ENCODE peak calls at places on chromosomes 16 and 17, in four cellular contexts. P is astrocyte of the cerebellum, R is left ventricle myocardium inferior, K is activated B cell treated with CpG ODN at 0.5 μM for 24 hours. V is an unnamed sample.

GRCh38 chr16:61957075-61957474 is 79.2 kb downstream of the CDH8 start:
- DNase-seq in P (no peak), R (no peak), K (no peak), V (no peak)

GRCh38 chr16:4052801-4053662 is 63.2 kb downstream of the ADCY9 start:
- DNase-seq in P (no peak), R (peak), K (no peak), V (no peak)

GRCh38 chr16:71594000-71594646 is 17.2 kb upstream of the TAT start:
- DNase-seq in P (no peak), R (no peak), K (no peak), V (no peak)

GRCh38 chr16:73057369-73058210 is 9.7 kb upstream of the ZFHX3 start:
- DNase-seq in P (no peak), R (peak), K (peak), V (peak)

GRCh38 chr17:17921192-17922082 is 50.8 kb downstream of the TOM1L2 start:
- DNase-seq in P (peak), R (no peak), K (no peak), V (no peak)

GRCh38 chr17:27733771-27734170 is 66.6 kb downstream of the NOS2 start:
- DNase-seq in P (no peak), R (no peak), K (no peak), V (no peak)

GRCh38 chr17:17570798-17571716 is 20.5 kb downstream of the PEMT start:
- DNase-seq in P (no peak), R (peak), K (no peak), V (no peak)

GRCh38 chr17:15398736-15399331 is 57.4 kb upstream of the TEKT3 start:
- DNase-seq in P (no peak), R (no peak), K (no peak), V (no peak)

GRCh38 chr17:31593806-31594205 is 202.3 kb downstream of the RAB11FIP4 start:
- DNase-seq in P (no peak), R (peak), K (no peak), V (no peak)

GRCh38 chr16:68590201-68590994 is 51.3 kb downstream of the ZFP90 start:
- DNase-seq in P (peak), R (peak), K (peak), V (peak)

GRCh38 chr16:68596266-68596665 is 48.8 kb upstream of the CDH3 start:
- DNase-seq in P (no peak), R (no peak), K (no peak), V (no peak)

DNA sequence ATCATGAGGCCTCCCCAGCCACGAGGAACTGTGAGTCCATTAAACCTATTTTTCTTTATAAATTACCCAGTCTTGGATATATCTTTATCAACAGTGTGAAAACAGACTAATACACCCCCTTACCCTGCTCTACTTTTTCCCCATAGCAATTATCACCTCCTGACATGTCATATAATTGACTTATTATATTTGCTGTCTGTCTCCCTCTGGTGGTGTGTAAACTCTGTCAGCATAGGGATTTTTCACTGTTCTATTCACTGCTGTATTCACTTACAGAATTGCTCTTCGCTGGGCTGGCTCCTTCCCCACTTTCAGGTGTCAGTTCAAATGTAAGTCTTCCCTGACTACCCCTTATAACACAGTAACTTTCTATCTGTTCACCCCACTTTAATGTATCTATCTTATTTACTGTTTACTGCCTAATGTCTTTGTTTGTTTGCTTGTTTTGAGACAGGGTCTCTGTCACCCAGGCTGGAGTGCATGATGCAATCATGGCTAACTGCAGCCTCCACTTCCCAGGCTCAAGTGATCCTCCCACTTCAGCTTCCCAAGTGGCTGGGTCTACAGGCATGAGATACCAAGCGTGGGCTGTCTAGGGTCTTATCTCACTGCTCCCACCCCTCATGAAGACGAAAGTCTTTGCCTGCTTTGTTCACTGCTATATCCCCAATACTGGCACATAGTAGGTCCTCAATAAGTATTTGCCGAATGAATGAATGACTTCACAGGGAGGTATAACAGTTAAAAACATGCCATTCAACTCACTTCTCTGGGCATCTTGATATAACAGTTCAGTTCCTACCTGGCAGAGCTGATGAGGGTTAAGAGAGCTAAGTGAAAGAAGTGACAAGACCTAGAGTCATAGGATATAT is 52.4 kb upstream of the CDH3 start:
- DNase-seq in P (no peak), R (no peak), K (no peak), V (no peak)
- TF ChIP-seq CTCF in P (peak), R (peak), K (no peak), V (no peak)

GRCh38 chr16:85698459-85699223 is 9.9 kb upstream of the GINS2 start:
- DNase-seq in P (no peak), R (no peak), K (no peak), V (no peak)
- TF ChIP-seq CTCF in P (no peak), R (no peak), K (no peak), V (no peak)

DNA sequence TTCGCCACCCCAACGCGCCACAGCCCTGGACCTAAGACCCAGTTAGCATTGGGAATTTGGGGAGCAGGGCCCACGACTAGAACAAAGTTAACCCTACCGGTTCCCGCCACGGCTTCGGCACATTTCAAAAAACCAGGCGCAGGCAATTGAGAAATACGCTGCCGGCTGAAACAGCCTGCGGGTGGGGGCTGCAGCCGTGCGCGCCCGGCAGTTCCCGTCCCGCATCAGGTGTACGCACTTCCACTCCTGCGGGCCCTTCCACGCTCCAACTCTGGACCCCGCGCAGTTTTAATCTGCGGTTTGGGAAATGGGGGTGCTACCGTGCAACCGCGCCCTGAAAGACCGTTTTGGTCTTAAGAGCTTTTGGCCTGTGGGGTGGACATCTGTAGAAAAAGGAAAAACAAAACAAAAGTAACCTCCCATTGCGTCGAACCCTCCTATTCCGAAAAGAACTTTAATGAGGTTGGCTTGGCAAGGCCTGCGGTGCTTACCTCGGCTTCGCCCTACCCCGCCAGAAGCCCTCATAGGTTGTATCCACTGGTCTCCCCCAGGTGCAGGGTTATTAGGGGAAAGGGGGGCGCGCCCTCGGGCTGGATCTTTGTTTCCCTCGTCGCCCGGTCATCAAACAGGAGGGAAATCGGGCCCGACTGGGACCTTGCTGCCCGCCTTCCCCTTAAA is 7.1 kb downstream of the IRX5 start:
- DNase-seq in P (no peak), R (no peak), K (no peak), V (peak)
- TF ChIP-seq CTCF in P (no peak), R (no peak), K (no peak), V (no peak)

GRCh38 chr17:11292491-11292890 is 51.5 kb downstream of the SHISA6 start:
- DNase-seq in P (no peak), R (no peak), K (no peak), V (no peak)
- TF ChIP-seq CTCF in P (no peak), R (no peak), K (no peak), V (no peak)

GRCh38 chr17:81242421-81243332 is 3.6 kb downstream of the NDUFAF8 start:
- DNase-seq in P (no peak), R (no peak), K (no peak), V (no peak)

GRCh38 chr17:81239714-81240555 is 817 bp downstream of the NDUFAF8 start:
- DNase-seq in P (no peak), R (no peak), K (peak), V (no peak)

GRCh38 chr17:81243333-81243664 is 4.2 kb downstream of the NDUFAF8 start:
- DNase-seq in P (no peak), R (no peak), K (no peak), V (no peak)

GRCh38 chr17:81241203-81241602 is 2.1 kb downstream of the NDUFAF8 start:
- DNase-seq in P (no peak), R (no peak), K (no peak), V (no peak)

GRCh38 chr17:81241648-81242420 is 2.7 kb downstream of the NDUFAF8 start:
- DNase-seq in P (no peak), R (no peak), K (peak), V (peak)
- TF ChIP-seq CTCF in P (peak), R (peak), K (peak), V (peak)

GRCh38 chr17:36703860-36704266 is 102.5 kb downstream of the MRM1 start:
- DNase-seq in P (no peak), R (peak), K (peak), V (peak)
- TF ChIP-seq CTCF in P (no peak), R (no peak), K (no peak), V (no peak)

GRCh38 chr16:17431904-17432625 is 38.7 kb downstream of the XYLT1 start:
- DNase-seq in P (no peak), R (no peak), K (no peak), V (no peak)
- TF ChIP-seq CTCF in P (no peak), R (no peak), K (no peak), V (no peak)

GRCh38 chr17:71762526-71762925 is 358.3 kb upstream of the SOX9 start:
- DNase-seq in P (no peak), R (no peak), K (no peak), V (no peak)

GRCh38 chr17:71757156-71757555 is 363.7 kb upstream of the SOX9 start:
- DNase-seq in P (no peak), R (no peak), K (no peak), V (no peak)

GRCh38 chr17:71759422-71760060 is 361.3 kb upstream of the SOX9 start:
- DNase-seq in P (no peak), R (no peak), K (no peak), V (no peak)

GRCh38 chr17:71757956-71758355 is 362.9 kb upstream of the SOX9 start:
- DNase-seq in P (no peak), R (no peak), K (no peak), V (no peak)

GRCh38 chr17:71760062-71760720 is 360.6 kb upstream of the SOX9 start:
- DNase-seq in P (peak), R (no peak), K (no peak), V (no peak)
- TF ChIP-seq CTCF in P (peak), R (no peak), K (no peak), V (no peak)

GRCh38 chr17:42026821-42027539 is 7.1 kb downstream of the NKIRAS2 start:
- DNase-seq in P (no peak), R (no peak), K (no peak), V (no peak)

GRCh38 chr17:42027540-42027889 is 7.6 kb downstream of the NKIRAS2 start:
- DNase-seq in P (no peak), R (no peak), K (no peak), V (no peak)

GRCh38 chr17:42028791-42029127 is 8.9 kb downstream of the NKIRAS2 start:
- DNase-seq in P (no peak), R (no peak), K (no peak), V (no peak)

GRCh38 chr17:42025191-42025579 is 5.3 kb downstream of the NKIRAS2 start:
- DNase-seq in P (no peak), R (no peak), K (no peak), V (no peak)

GRCh38 chr17:42027961-42028790 is 8.3 kb downstream of the NKIRAS2 start:
- DNase-seq in P (no peak), R (no peak), K (no peak), V (peak)
- TF ChIP-seq CTCF in P (peak), R (no peak), K (no peak), V (peak)

V was measured in nephron progenitor cell.